ENCODE peak calls at places on chromosome 19, in five cellular contexts. L is heart right ventricle, N is ascending aorta, F is SK-N-SH, O is A673. R is an unnamed sample.

GRCh38 chr19:29630661-29631060 is 24.6 kb downstream of the POP4 start:
- DNase-seq in L (no peak), N (no peak), F (peak), O (no peak), R (no peak)

GRCh38 chr19:43469160-43469480 is 3.7 kb upstream of the LYPD3 start:
- DNase-seq in L (no peak), N (no peak), F (no peak), O (no peak), R (no peak)

GRCh38 chr19:36081385-36081784 is 26.7 kb downstream of the WDR62 start:
- DNase-seq in L (no peak), N (no peak), F (no peak), O (no peak), R (no peak)

GRCh38 chr19:53463263-53463662 is 4.3 kb upstream of the ZNF813 start:
- DNase-seq in L (peak), N (no peak), F (peak), O (peak), R (no peak)

GRCh38 chr19:31483226-31483857 is 134.1 kb upstream of the TSHZ3 start:
- DNase-seq in L (no peak), N (no peak), F (no peak), O (no peak), R (no peak)

GRCh38 chr19:37128821-37129177 is 43.7 kb downstream of the ZNF585A start:
- DNase-seq in L (no peak), N (no peak), F (no peak), O (no peak), R (no peak)

GRCh38 chr19:7216373-7216902 is 77.8 kb downstream of the INSR start:
- DNase-seq in L (no peak), N (no peak), F (no peak), O (no peak), R (no peak)

GRCh38 chr19:29277107-29277506 is 64.2 kb upstream of the UQCRFS1 start:
- DNase-seq in L (no peak), N (no peak), F (no peak), O (no peak), R (no peak)

GRCh38 chr19:40392894-40393517 is 3.0 kb upstream of the HIPK4 start:
- DNase-seq in L (no peak), N (no peak), F (no peak), O (no peak), R (no peak)

GRCh38 chr19:13729859-13730258 is 34.5 kb upstream of the MRI1 start:
- DNase-seq in L (no peak), N (no peak), F (no peak), O (no peak), R (no peak)

GRCh38 chr19:3975637-3976087 is 4.8 kb upstream of the DAPK3 start:
- DNase-seq in L (no peak), N (no peak), F (no peak), O (no peak), R (no peak)

GRCh38 chr19:35716735-35716984 is 1.1 kb upstream of the KMT2B start:
- DNase-seq in L (no peak), N (no peak), F (no peak), O (no peak), R (no peak)

GRCh38 chr19:46608178-46608577 is 7.0 kb downstream of the CALM3 start:
- DNase-seq in L (no peak), N (no peak), F (no peak), O (no peak), R (no peak)

GRCh38 chr19:6800991-6801396 is 28.5 kb downstream of the VAV1 start:
- DNase-seq in L (no peak), N (no peak), F (no peak), O (no peak), R (peak)

GRCh38 chr19:47486900-47487299 is 2.9 kb upstream of the KPTN start:
- DNase-seq in L (no peak), N (no peak), F (no peak), O (no peak), R (no peak)

GRCh38 chr19:18883530-18884304 is 12.2 kb downstream of the CERS1 start:
- DNase-seq in L (no peak), N (no peak), F (no peak), O (no peak), R (no peak)

GRCh38 chr19:15181394-15181793 is 19.4 kb downstream of the NOTCH3 start:
- DNase-seq in L (no peak), N (no peak), F (no peak), O (no peak), R (no peak)

GRCh38 chr19:31226536-31226935 is 122.7 kb downstream of the TSHZ3 start:
- DNase-seq in L (no peak), N (no peak), F (no peak), O (no peak), R (no peak)

GRCh38 chr19:29673451-29674371 is 8.4 kb downstream of the PLEKHF1 start:
- DNase-seq in L (no peak), N (no peak), F (no peak), O (no peak), R (no peak)

GRCh38 chr19:1082928-1083816 is 12.0 kb downstream of the POLR2E start:
- DNase-seq in L (peak), N (no peak), F (no peak), O (no peak), R (no peak)

GRCh38 chr19:33558846-33559245 is 37.3 kb upstream of the PEPD start:
- DNase-seq in L (no peak), N (no peak), F (no peak), O (peak), R (no peak)

GRCh38 chr19:3767050-3767449 is 4.6 kb downstream of the MRPL54 start:
- DNase-seq in L (no peak), N (no peak), F (no peak), O (no peak), R (no peak)

GRCh38 chr19:51986309-51987291 is at the start of gene ZNF350:
- DNase-seq in L (peak), N (peak), F (peak), O (peak), R (peak)

GRCh38 chr19:14198384-14199376 is 7.3 kb downstream of the ADGRL1 start:
- DNase-seq in L (no peak), N (no peak), F (peak), O (peak), R (no peak)

GRCh38 chr19:7550987-7551761 is 15.7 kb downstream of the PNPLA6 start:
- DNase-seq in L (peak), N (no peak), F (peak), O (peak), R (peak)

GRCh38 chr19:17219286-17219685 is 4.1 kb downstream of the USE1 start:
- DNase-seq in L (no peak), N (no peak), F (no peak), O (no peak), R (no peak)

GRCh38 chr19:57240311-57241090 is at the start of gene ZNF805:
- DNase-seq in L (peak), N (peak), F (peak), O (peak), R (peak)

GRCh38 chr19:14413765-14414171 is 5.4 kb downstream of the DDX39A start:
- DNase-seq in L (no peak), N (no peak), F (peak), O (peak), R (no peak)

DNA sequence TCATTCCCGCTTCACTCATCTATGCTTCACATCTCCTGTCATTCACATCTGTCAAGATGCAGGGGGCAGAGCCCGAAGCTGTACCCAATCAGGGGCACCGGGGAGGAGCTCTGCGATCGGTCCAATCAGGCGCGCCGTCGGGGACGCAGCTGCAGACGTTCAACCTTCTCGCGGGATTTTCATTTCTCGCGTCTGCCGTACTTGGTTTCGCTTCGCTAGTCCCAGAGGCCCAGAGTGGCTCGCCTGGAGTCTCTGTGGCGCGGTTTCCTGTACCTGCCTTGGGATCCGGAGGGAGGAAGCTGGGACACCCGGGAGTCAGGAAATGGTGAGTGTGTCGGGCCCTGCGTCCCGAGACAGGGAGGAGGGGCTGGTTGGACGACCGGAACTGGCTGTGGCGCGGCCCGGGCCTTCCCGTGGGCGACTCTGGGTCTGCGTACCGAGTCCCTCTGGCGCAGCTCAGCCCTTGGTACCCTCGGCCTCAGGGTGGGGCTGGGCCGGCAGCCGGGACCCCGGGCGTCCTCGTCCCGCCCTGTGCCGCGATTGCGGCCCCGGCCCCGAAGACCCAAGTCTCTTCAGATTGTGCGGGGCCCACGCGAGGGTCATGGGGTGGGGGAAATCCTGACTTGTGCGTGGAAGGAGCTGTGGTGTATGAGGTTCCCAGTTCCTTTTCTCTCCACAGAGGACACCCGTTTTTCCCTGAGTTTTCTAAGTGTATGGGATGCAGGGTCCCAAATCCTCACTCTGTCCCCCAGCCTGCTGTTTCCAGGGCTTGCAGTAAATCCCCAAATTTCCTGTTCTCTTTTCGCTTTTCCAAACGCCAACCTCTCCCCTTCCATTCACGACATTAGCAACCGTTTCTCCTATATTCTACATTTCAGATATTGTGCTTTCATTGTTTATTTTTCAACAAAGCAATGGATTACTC is at the start of gene ZNF136:
- DNase-seq in L (peak), N (peak), F (peak), O (peak), R (peak)
- H3K4me3 ChIP-seq in L (peak), N (peak), F (peak), O (peak), R (peak)

GRCh38 chr19:49763230-49763629 is at the start of gene TSKS:
- DNase-seq in L (no peak), N (no peak), F (no peak), O (no peak), R (no peak)

GRCh38 chr19:49761249-49761624 is 1.9 kb downstream of the TSKS start:
- DNase-seq in L (no peak), N (no peak), F (no peak), O (no peak), R (no peak)

GRCh38 chr19:49764341-49764740 is 1.2 kb upstream of the TSKS start:
- DNase-seq in L (no peak), N (no peak), F (no peak), O (no peak), R (no peak)

GRCh38 chr19:49758292-49758691 is 4.8 kb downstream of the TSKS start:
- DNase-seq in L (no peak), N (no peak), F (no peak), O (no peak), R (peak)

GRCh38 chr19:49761625-49762311 is 1.3 kb downstream of the TSKS start:
- DNase-seq in L (peak), N (no peak), F (no peak), O (no peak), R (peak)
- TF ChIP-seq CTCF in L (peak), N (no peak), F (no peak), O (no peak), R (peak)

GRCh38 chr19:38834104-38834490 is 2.5 kb upstream of the ECH1 start:
- DNase-seq in L (no peak), N (no peak), F (no peak), O (no peak), R (no peak)

GRCh38 chr19:38826856-38827551 is 4.6 kb downstream of the ECH1 start:
- DNase-seq in L (no peak), N (no peak), F (no peak), O (no peak), R (no peak)

GRCh38 chr19:38834590-38834989 is 3.0 kb upstream of the ECH1 start:
- DNase-seq in L (no peak), N (no peak), F (no peak), O (no peak), R (no peak)

GRCh38 chr19:38831142-38831605 is 420 bp downstream of the ECH1 start:
- DNase-seq in L (peak), N (peak), F (peak), O (no peak), R (peak)

GRCh38 chr19:38830039-38830733 is 1.4 kb downstream of the ECH1 start:
- DNase-seq in L (no peak), N (no peak), F (no peak), O (no peak), R (peak)
- H3K27ac ChIP-seq in L (peak), N (no peak), F (no peak), O (no peak), R (peak)

GRCh38 chr19:48558018-48558684 is 6.2 kb downstream of the SULT2B1 start:
- DNase-seq in L (peak), N (no peak), F (no peak), O (no peak), R (peak)
- H3K4me3 ChIP-seq in L (no peak), N (no peak), F (no peak), O (no peak), R (peak)